ENCODE peak calls at places on chromosomes 6 and 20, in seven cellular contexts. H is hepatocyte; V is SK-MEL-5; Q is colonic mucosa; T is Right ventricle myocardium superior; Y is stimulated activated CD4-positive, alpha-beta T cell treated with anti-CD3 and anti-CD28 coated beads, Interleukin-2, amount 100 ng/mL, for 4 hours; E is endothelial cell. X is an unnamed sample.

GRCh38 chr6:64890609-64891008 is 816.4 kb downstream of the EYS start:
- DNase-seq in E (no peak), H (no peak), V (no peak), Y (no peak), Q (no peak), T (no peak), X (no peak)

GRCh38 chr6:155050311-155050710 is 55.2 kb downstream of the TIAM2 start:
- DNase-seq in E (no peak), V (no peak), H (no peak), Q (no peak), T (no peak), Y (peak), X (no peak)

GRCh38 chr20:20557406-20557805 is 155.0 kb downstream of the RALGAPA2 start:
- DNase-seq in Q (no peak), H (no peak), E (no peak), T (no peak), Y (no peak), V (no peak), X (no peak)

GRCh38 chr6:161418458-161418945 is 144.6 kb upstream of the AGPAT4 start:
- DNase-seq in Q (peak), H (peak), V (peak), T (no peak), E (peak), Y (no peak), X (no peak)

GRCh38 chr6:8195040-8195713 is 92.8 kb upstream of the EEF1E1 start:
- DNase-seq in Y (no peak), H (peak), E (peak), T (no peak), Q (no peak), V (peak), X (no peak)

GRCh38 chr6:151021878-151022277 is 156.4 kb downstream of the MTHFD1L start:
- DNase-seq in T (no peak), H (no peak), E (peak), Q (no peak), V (peak), Y (no peak), X (no peak)

GRCh38 chr20:54267510-54268003 is 59.7 kb downstream of the PFDN4 start:
- DNase-seq in Y (no peak), H (peak), Q (no peak), V (peak), T (no peak), E (no peak), X (no peak)

GRCh38 chr20:63886054-63886419 is 8.9 kb upstream of the DNAJC5 start:
- DNase-seq in Y (no peak), H (no peak), T (no peak), Q (no peak), V (no peak), E (no peak), X (no peak)

X was measured in GM12892.